ENCODE peak calls at places on chromosomes 7 and 10, in eight cellular contexts. One of them, this sample, is unnamed.

GRCh38 chr7:77415822-77416620 is at the start of gene GSAP:
- DNase-seq in mammary epithelial cell: peak; percentile 61
- DNase-seq in hepatocyte: peak; percentile 76
- DNase-seq in tibial nerve: peak; percentile 35
- DNase-seq in CD8-positive, alpha-beta T cell: peak; percentile 42
- DNase-seq in IMR-90: no peak
- DNase-seq in PC-3: peak; percentile 64
- DNase-seq in breast epithelium: peak; percentile 65
- DNase-seq in this sample: no peak

GRCh38 chr10:90480466-90480865 is 377.4 kb downstream of the HTR7 start:
- DNase-seq in mammary epithelial cell: peak; percentile 37
- DNase-seq in hepatocyte: no peak
- DNase-seq in tibial nerve: no peak
- DNase-seq in CD8-positive, alpha-beta T cell: no peak
- DNase-seq in IMR-90: no peak
- DNase-seq in PC-3: no peak
- DNase-seq in breast epithelium: no peak
- DNase-seq in this sample: no peak

GRCh38 chr10:125146791-125147604 is 13.4 kb downstream of the CTBP2 start:
- DNase-seq in mammary epithelial cell: peak; percentile 96
- DNase-seq in hepatocyte: no peak
- DNase-seq in tibial nerve: no peak
- DNase-seq in CD8-positive, alpha-beta T cell: no peak
- DNase-seq in IMR-90: peak; percentile 65
- DNase-seq in PC-3: peak; percentile 70
- DNase-seq in breast epithelium: no peak
- DNase-seq in this sample: no peak

GRCh38 chr10:125014086-125014830 is 72.3 kb downstream of the ZRANB1 start:
- DNase-seq in mammary epithelial cell: no peak
- DNase-seq in hepatocyte: no peak
- DNase-seq in tibial nerve: no peak
- DNase-seq in CD8-positive, alpha-beta T cell: no peak
- DNase-seq in IMR-90: no peak
- DNase-seq in PC-3: no peak
- DNase-seq in breast epithelium: no peak
- DNase-seq in this sample: no peak

GRCh38 chr7:50781371-50781770 is 1.3 kb downstream of the GRB10 start:
- DNase-seq in mammary epithelial cell: no peak
- DNase-seq in hepatocyte: no peak
- DNase-seq in tibial nerve: no peak
- DNase-seq in CD8-positive, alpha-beta T cell: peak; percentile 51
- DNase-seq in IMR-90: no peak
- DNase-seq in PC-3: no peak
- DNase-seq in breast epithelium: no peak
- DNase-seq in this sample: no peak

GRCh38 chr10:19929466-19930140 is 113.4 kb downstream of the PLXDC2 start:
- DNase-seq in mammary epithelial cell: peak; percentile 80
- DNase-seq in hepatocyte: peak; percentile 11
- DNase-seq in tibial nerve: no peak
- DNase-seq in CD8-positive, alpha-beta T cell: no peak
- DNase-seq in IMR-90: peak; percentile 77
- DNase-seq in PC-3: no peak
- DNase-seq in breast epithelium: no peak
- DNase-seq in this sample: no peak

GRCh38 chr7:128963327-128963757 is 25.6 kb downstream of the IRF5 start:
- DNase-seq in mammary epithelial cell: peak; percentile 64
- DNase-seq in hepatocyte: no peak
- DNase-seq in tibial nerve: no peak
- DNase-seq in CD8-positive, alpha-beta T cell: no peak
- DNase-seq in IMR-90: peak; percentile 37
- DNase-seq in PC-3: no peak
- DNase-seq in breast epithelium: no peak
- DNase-seq in this sample: no peak

GRCh38 chr10:118330295-118331076 is 11.6 kb downstream of the FAM204A start:
- DNase-seq in mammary epithelial cell: no peak
- DNase-seq in hepatocyte: no peak
- DNase-seq in tibial nerve: no peak
- DNase-seq in CD8-positive, alpha-beta T cell: no peak
- DNase-seq in IMR-90: no peak
- DNase-seq in PC-3: no peak
- DNase-seq in breast epithelium: no peak
- DNase-seq in this sample: no peak

GRCh38 chr7:99267530-99268360 is 4.9 kb upstream of the MYH16 start:
- DNase-seq in mammary epithelial cell: peak; percentile 99
- DNase-seq in hepatocyte: peak; percentile 48
- DNase-seq in tibial nerve: no peak
- DNase-seq in CD8-positive, alpha-beta T cell: no peak
- DNase-seq in IMR-90: peak; percentile 94
- DNase-seq in PC-3: peak; percentile 92
- DNase-seq in breast epithelium: peak; percentile 60
- DNase-seq in this sample: peak; percentile 27

GRCh38 chr7:131381069-131381838 is 53.6 kb downstream of the MKLN1 start:
- DNase-seq in mammary epithelial cell: peak; percentile 25
- DNase-seq in hepatocyte: no peak
- DNase-seq in tibial nerve: no peak
- DNase-seq in CD8-positive, alpha-beta T cell: no peak
- DNase-seq in IMR-90: peak; percentile 78
- DNase-seq in PC-3: no peak
- DNase-seq in breast epithelium: no peak
- DNase-seq in this sample: no peak

GRCh38 chr10:6145414-6145978 is 56.7 kb downstream of the RBM17 start:
- DNase-seq in mammary epithelial cell: no peak
- DNase-seq in hepatocyte: peak; percentile 45
- DNase-seq in tibial nerve: no peak
- DNase-seq in CD8-positive, alpha-beta T cell: no peak
- DNase-seq in IMR-90: no peak
- DNase-seq in PC-3: no peak
- DNase-seq in breast epithelium: no peak
- DNase-seq in this sample: no peak

GRCh38 chr10:30434273-30435067 is 486 bp downstream of the MAP3K8 start:
- DNase-seq in mammary epithelial cell: peak; percentile 69
- DNase-seq in hepatocyte: peak; percentile 94
- DNase-seq in tibial nerve: peak; percentile 93
- DNase-seq in CD8-positive, alpha-beta T cell: peak; percentile 53
- DNase-seq in IMR-90: peak; percentile 74
- DNase-seq in PC-3: peak; percentile 42
- DNase-seq in breast epithelium: peak; percentile 85
- DNase-seq in this sample: peak; percentile 17
- H3K4me1 ChIP-seq in mammary epithelial cell: peaks cover 20% of the 10 kb centered on the region
- H3K4me1 ChIP-seq in hepatocyte: peaks cover 35% of the 10 kb centered on the region
- H3K4me1 ChIP-seq in tibial nerve: no peaks in the 10 kb centered on the region
- H3K4me1 ChIP-seq in CD8-positive, alpha-beta T cell: peaks cover 25% of the 10 kb centered on the region
- H3K4me1 ChIP-seq in IMR-90: peaks cover 20% of the 10 kb centered on the region
- H3K4me1 ChIP-seq in PC-3: peaks cover 41% of the 10 kb centered on the region
- H3K4me1 ChIP-seq in breast epithelium: no peaks in the 10 kb centered on the region
- H3K4me1 ChIP-seq in this sample: peaks cover 6% of the 10 kb centered on the region

GRCh38 chr7:155448632-155449007 is 9.3 kb upstream of the EN2 start:
- DNase-seq in mammary epithelial cell: no peak
- DNase-seq in hepatocyte: no peak
- DNase-seq in tibial nerve: no peak
- DNase-seq in CD8-positive, alpha-beta T cell: no peak
- DNase-seq in IMR-90: no peak
- DNase-seq in PC-3: no peak
- DNase-seq in breast epithelium: no peak
- DNase-seq in this sample: no peak
- H3K27me3 ChIP-seq in mammary epithelial cell: peaks cover 54% of the 10 kb centered on the region
- H3K27me3 ChIP-seq in hepatocyte: peaks cover 95% of the 10 kb centered on the region
- H3K27me3 ChIP-seq in tibial nerve: peaks cover 2% of the 10 kb centered on the region
- H3K27me3 ChIP-seq in CD8-positive, alpha-beta T cell: peaks cover 13% of the 10 kb centered on the region
- H3K27me3 ChIP-seq in IMR-90: peaks cover 60% of the 10 kb centered on the region
- H3K27me3 ChIP-seq in PC-3: peaks cover 46% of the 10 kb centered on the region
- H3K27me3 ChIP-seq in breast epithelium: peaks cover 13% of the 10 kb centered on the region
- H3K27me3 ChIP-seq in this sample: peaks cover 16% of the 10 kb centered on the region

DNA sequence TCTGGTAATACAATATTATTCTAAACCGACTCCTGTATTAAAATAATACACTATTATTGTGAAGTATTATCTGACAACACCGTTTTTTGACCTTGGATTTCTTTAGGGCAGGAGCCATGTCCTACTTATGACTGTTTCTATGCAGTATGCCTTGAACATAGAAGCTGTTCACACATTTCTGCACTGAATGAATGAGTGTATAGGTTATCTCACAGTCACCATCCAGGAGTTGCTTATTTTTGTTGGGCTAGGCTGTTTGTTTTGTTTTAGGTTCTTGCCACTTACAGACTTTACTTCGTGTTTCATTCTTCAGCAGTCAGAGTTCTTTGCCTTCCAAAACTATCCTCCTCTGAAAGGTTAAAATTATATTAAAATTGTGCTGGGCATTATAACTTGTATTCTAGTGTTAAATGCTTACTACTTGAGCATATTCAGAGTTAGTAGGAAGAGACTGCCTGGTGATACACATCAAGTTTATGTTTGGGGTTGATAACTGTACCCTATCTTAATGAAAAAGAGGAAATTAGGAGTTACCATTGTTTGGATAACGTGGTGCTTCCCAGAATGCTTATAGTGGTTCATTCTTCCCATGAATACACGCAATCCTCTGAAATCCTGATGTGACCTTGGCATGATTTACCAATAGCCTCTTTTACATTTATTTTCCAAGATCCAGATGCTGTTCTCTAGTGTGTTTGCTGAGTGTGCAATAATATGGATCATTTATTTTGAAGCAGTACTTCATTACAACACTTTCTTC is 1.7 kb downstream of the RALA start:
- DNase-seq in mammary epithelial cell: no peak
- DNase-seq in hepatocyte: no peak
- DNase-seq in tibial nerve: no peak
- DNase-seq in CD8-positive, alpha-beta T cell: no peak
- DNase-seq in IMR-90: peak; percentile 52
- DNase-seq in PC-3: peak; percentile 13
- DNase-seq in breast epithelium: no peak
- DNase-seq in this sample: no peak
- H3K4me3 ChIP-seq in mammary epithelial cell: peak overlapping the region; percentile 76
- H3K4me3 ChIP-seq in hepatocyte: peak overlapping the region; percentile 92
- H3K4me3 ChIP-seq in tibial nerve: peak overlapping the region; percentile 75
- H3K4me3 ChIP-seq in CD8-positive, alpha-beta T cell: peak overlapping the region; percentile 77
- H3K4me3 ChIP-seq in IMR-90: peak overlapping the region; percentile 36
- H3K4me3 ChIP-seq in PC-3: peak overlapping the region; percentile 83
- H3K4me3 ChIP-seq in breast epithelium: peak overlapping the region; percentile 79
- H3K4me3 ChIP-seq in this sample: peak overlapping the region; percentile 99

DNA sequence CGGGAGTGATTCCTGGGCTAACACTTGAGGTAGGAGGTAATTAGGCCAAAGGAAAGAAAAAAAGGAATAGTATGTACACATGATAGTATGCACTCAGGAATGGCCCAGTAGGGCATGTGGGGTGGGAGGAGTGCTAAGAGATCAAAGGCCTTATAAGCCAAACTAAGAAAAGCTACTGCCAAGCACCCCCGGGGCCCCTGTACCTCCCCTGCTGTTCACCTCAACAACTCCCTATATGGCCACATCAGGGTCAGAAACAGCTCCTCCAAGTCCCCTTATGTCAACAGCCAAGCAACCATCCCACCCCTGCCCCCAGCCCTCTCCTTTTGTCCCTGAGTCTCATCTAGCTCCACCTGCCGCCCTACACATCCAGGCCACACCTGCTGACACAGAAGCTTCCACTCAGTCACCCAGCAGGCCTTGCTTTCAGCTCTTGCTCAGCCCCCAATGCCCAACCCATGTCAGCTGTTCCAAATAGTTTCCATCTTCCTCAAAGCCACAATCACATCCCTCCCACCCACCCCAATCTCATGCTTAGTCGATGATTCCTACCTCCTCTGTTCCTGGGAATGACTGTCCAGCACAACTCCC is 80.2 kb downstream of the SORBS1 start:
- DNase-seq in mammary epithelial cell: peak; percentile 61
- DNase-seq in hepatocyte: peak; percentile 72
- DNase-seq in tibial nerve: no peak
- DNase-seq in CD8-positive, alpha-beta T cell: no peak
- DNase-seq in IMR-90: no peak
- DNase-seq in PC-3: no peak
- DNase-seq in breast epithelium: no peak
- DNase-seq in this sample: peak; percentile 51
- H3K4me1 ChIP-seq in mammary epithelial cell: no peaks in the 10 kb centered on the region
- H3K4me1 ChIP-seq in hepatocyte: peaks cover 56% of the 10 kb centered on the region
- H3K4me1 ChIP-seq in tibial nerve: no peaks in the 10 kb centered on the region
- H3K4me1 ChIP-seq in CD8-positive, alpha-beta T cell: no peaks in the 10 kb centered on the region
- H3K4me1 ChIP-seq in IMR-90: no peaks in the 10 kb centered on the region
- H3K4me1 ChIP-seq in PC-3: no peaks in the 10 kb centered on the region
- H3K4me1 ChIP-seq in breast epithelium: no peaks in the 10 kb centered on the region
- H3K4me1 ChIP-seq in this sample: peaks cover 11% of the 10 kb centered on the region

DNA sequence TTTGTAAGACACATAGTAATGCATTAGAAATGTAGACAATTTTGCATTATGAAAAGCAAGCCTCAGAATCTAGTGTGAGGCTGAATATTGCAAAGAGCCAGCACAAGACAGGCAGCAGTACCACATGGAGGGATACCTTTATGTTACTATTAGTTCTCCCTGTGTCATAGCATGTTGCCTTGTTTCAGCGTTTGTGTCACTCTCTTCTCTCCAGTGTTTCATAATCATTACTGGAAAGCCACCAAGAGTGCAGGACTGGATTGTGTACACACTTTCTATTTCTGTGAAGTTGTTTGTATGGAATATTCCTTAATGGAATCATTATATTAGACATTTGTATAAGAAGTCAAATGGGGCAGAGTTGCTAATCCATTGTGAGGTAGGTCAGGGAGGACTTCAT is 8.6 kb downstream of the AHR start:
- DNase-seq in mammary epithelial cell: no peak
- DNase-seq in hepatocyte: no peak
- DNase-seq in tibial nerve: peak; percentile 53
- DNase-seq in CD8-positive, alpha-beta T cell: no peak
- DNase-seq in IMR-90: peak; percentile 9
- DNase-seq in PC-3: no peak
- DNase-seq in breast epithelium: no peak
- DNase-seq in this sample: no peak
- H3K27me3 ChIP-seq in mammary epithelial cell: no peaks in the 10 kb centered on the region
- H3K27me3 ChIP-seq in hepatocyte: no peaks in the 10 kb centered on the region
- H3K27me3 ChIP-seq in tibial nerve: no peaks in the 10 kb centered on the region
- H3K27me3 ChIP-seq in CD8-positive, alpha-beta T cell: no peaks in the 10 kb centered on the region
- H3K27me3 ChIP-seq in IMR-90: no peaks in the 10 kb centered on the region
- H3K27me3 ChIP-seq in PC-3: no peaks in the 10 kb centered on the region
- H3K27me3 ChIP-seq in breast epithelium: no peaks in the 10 kb centered on the region
- H3K27me3 ChIP-seq in this sample: no peaks in the 10 kb centered on the region